ENCODE peak calls at places on chromosomes 16 and 17, in four cellular contexts. G is A549, L is NB4, X is K562. T is an unnamed sample.

GRCh38 chr17:21295036-21295952 is 10.8 kb downstream of the MAP2K3 start:
- DNase-seq in G (peak; percentile 55), L (peak; percentile 8), X (peak; percentile 7), T (peak; percentile 3)

GRCh38 chr17:68861602-68862001 is 93.6 kb downstream of the ABCA8 start:
- DNase-seq in G (no peak), L (no peak), X (no peak), T (peak; percentile 67)

GRCh38 chr17:45143767-45144198 is 4.5 kb upstream of the HEXIM1 start:
- DNase-seq in G (no peak), L (peak; percentile 91), X (peak; percentile 56), T (no peak)

GRCh38 chr16:89373355-89374110 is 116.8 kb downstream of the ANKRD11 start:
- DNase-seq in G (no peak), L (no peak), X (no peak), T (peak; percentile 43)

GRCh38 chr16:62752837-62753236 is 716.6 kb upstream of the CDH8 start:
- DNase-seq in G (no peak), L (no peak), X (no peak), T (no peak)

GRCh38 chr17:67055041-67055443 is 10.7 kb downstream of the CACNG1 start:
- DNase-seq in G (no peak), L (no peak), X (no peak), T (no peak)

GRCh38 chr16:19745286-19746018 is 27.4 kb downstream of the IQCK start:
- DNase-seq in G (no peak), L (no peak), X (no peak), T (no peak)

GRCh38 chr16:57735755-57736418 is at the start of gene KATNB1:
- DNase-seq in G (no peak), L (no peak), X (no peak), T (no peak)

GRCh38 chr17:44004077-44004760 is at the start of gene NAGS:
- DNase-seq in G (no peak), L (no peak), X (peak; percentile 58), T (no peak)

GRCh38 chr17:81392909-81393654 is 2.2 kb upstream of the BAHCC1 start:
- DNase-seq in G (no peak), L (peak; percentile 52), X (no peak), T (peak; percentile 29)

GRCh38 chr17:83203472-83204221 is 124.2 kb downstream of the METRNL start:
- DNase-seq in G (no peak), L (no peak), X (no peak), T (peak; percentile 23)

GRCh38 chr17:4631836-4632582 is 9.5 kb downstream of the ALOX15 start:
- DNase-seq in G (no peak), L (peak; percentile 18), X (no peak), T (no peak)

GRCh38 chr17:35314415-35315216 is 58.8 kb downstream of the SLFN11 start:
- DNase-seq in G (peak; percentile 13), L (no peak), X (no peak), T (no peak)

GRCh38 chr17:18377437-18378204 is at the start of gene EVPLL:
- DNase-seq in G (peak; percentile 51), L (peak; percentile 99), X (no peak), T (no peak)

GRCh38 chr17:56863974-56864373 is 30.0 kb downstream of the DGKE start:
- DNase-seq in G (no peak), L (no peak), X (no peak), T (no peak)

GRCh38 chr17:72659811-72660210 is 432.7 kb downstream of the SLC39A11 start:
- DNase-seq in G (no peak), L (no peak), X (no peak), T (no peak)

GRCh38 chr17:42647778-42648177 is 11.3 kb upstream of the TUBG2 start:
- DNase-seq in G (no peak), L (no peak), X (no peak), T (no peak)

GRCh38 chr16:49959552-49960277 is 65.3 kb upstream of the CNEP1R1 start:
- DNase-seq in G (no peak), L (no peak), X (no peak), T (no peak)

GRCh38 chr16:23055481-23055880 is 93.8 kb downstream of the USP31 start:
- DNase-seq in G (no peak), L (peak; percentile 55), X (no peak), T (no peak)

GRCh38 chr16:48126801-48127644 is 28.8 kb downstream of the ABCC12 start:
- DNase-seq in G (peak; percentile 97), L (peak; percentile 15), X (no peak), T (peak; percentile 57)

GRCh38 chr17:81376946-81377733 is 18.1 kb upstream of the BAHCC1 start:
- DNase-seq in G (no peak), L (peak; percentile 0), X (no peak), T (no peak)

GRCh38 chr17:8187517-8188407 is 2.2 kb downstream of the BORCS6 start:
- DNase-seq in G (peak; percentile 100), L (peak; percentile 97), X (peak; percentile 95), T (peak; percentile 99)

GRCh38 chr16:64711026-64711425 is 410.8 kb downstream of the CDH11 start:
- DNase-seq in G (no peak), L (no peak), X (no peak), T (no peak)

GRCh38 chr17:12510535-12510934 is 155.2 kb upstream of the MYOCD start:
- DNase-seq in G (peak; percentile 22), L (no peak), X (no peak), T (no peak)

GRCh38 chr16:2004795-2005517 is 4.7 kb downstream of the ZNF598 start:
- DNase-seq in G (no peak), L (no peak), X (no peak), T (no peak)

GRCh38 chr16:47613251-47613650 is 152.1 kb downstream of the PHKB start:
- DNase-seq in G (no peak), L (no peak), X (no peak), T (no peak)

GRCh38 chr17:21842332-21843317 is 150.3 kb downstream of the KCNJ18 start:
- DNase-seq in G (no peak), L (no peak), X (no peak), T (no peak)

GRCh38 chr16:55470533-55471371 is 8.2 kb upstream of the MMP2 start:
- DNase-seq in G (no peak), L (peak; percentile 31), X (no peak), T (no peak)

GRCh38 chr16:66524601-66525164 is 25.2 kb downstream of the TK2 start:
- DNase-seq in G (no peak), L (peak; percentile 99), X (peak; percentile 70), T (no peak)

GRCh38 chr17:45370949-45371413 is 54.2 kb upstream of the MAP3K14 start:
- DNase-seq in G (peak; percentile 79), L (peak; percentile 49), X (no peak), T (no peak)

GRCh38 chr17:81459224-81459623 is 53.4 kb downstream of the ACTG1 start:
- DNase-seq in G (no peak), L (peak; percentile 94), X (no peak), T (no peak)

GRCh38 chr16:56513972-56514371 is 5.9 kb downstream of the BBS2 start:
- DNase-seq in G (peak; percentile 81), L (peak; percentile 84), X (peak; percentile 69), T (peak; percentile 79)

GRCh38 chr16:30901201-30902069 is 5.0 kb downstream of the CTF1 start:
- DNase-seq in G (peak; percentile 42), L (peak; percentile 45), X (peak; percentile 52), T (no peak)

DNA sequence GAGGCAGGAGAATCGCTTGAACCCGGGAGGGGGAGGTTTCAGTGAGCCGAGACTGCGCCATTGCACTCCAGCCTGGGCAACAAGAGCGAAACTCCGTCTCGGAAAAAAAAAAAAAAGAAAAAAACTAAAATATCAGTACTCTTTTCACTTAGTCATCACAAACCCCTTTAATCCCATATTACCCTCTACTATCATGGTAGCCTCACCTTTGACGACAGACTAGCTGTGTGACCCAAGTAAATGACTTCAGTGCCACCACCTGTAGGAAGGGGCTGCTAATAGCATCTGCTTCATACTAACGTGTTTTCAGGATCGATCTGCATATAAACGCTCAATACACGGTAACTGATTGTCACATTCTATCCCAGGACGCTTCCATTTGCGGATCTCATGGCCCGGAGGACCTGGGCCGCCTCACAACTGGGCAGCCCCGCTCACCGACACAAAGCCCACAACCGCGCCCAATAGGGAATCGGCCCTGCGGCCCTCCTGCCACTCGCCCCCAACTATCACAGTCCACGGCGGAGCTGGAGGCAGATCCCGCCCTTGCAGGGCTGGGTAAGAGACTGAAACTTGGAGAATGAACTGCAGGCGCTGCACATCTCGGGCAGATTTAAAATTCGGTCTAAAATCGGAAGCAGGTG is 1.1 kb upstream of the ZNF263 start:
- DNase-seq in G (no peak), L (peak; percentile 83), X (no peak), T (peak; percentile 87)
- TF ChIP-seq MYC in G (no peak), L (no peak), X (no peak), T (no peak)

GRCh38 chr16:85191341-85191965 is 79.2 kb upstream of the CIBAR2 start:
- DNase-seq in G (no peak), L (no peak), X (no peak), T (no peak)

GRCh38 chr16:85192233-85192632 is 80.0 kb upstream of the CIBAR2 start:
- DNase-seq in G (no peak), L (no peak), X (no peak), T (no peak)

GRCh38 chr16:85193876-85194275 is 81.6 kb upstream of the CIBAR2 start:
- DNase-seq in G (no peak), L (no peak), X (no peak), T (no peak)

GRCh38 chr16:85194528-85195270 is 82.4 kb upstream of the CIBAR2 start:
- DNase-seq in G (no peak), L (no peak), X (no peak), T (peak; percentile 13)

DNA sequence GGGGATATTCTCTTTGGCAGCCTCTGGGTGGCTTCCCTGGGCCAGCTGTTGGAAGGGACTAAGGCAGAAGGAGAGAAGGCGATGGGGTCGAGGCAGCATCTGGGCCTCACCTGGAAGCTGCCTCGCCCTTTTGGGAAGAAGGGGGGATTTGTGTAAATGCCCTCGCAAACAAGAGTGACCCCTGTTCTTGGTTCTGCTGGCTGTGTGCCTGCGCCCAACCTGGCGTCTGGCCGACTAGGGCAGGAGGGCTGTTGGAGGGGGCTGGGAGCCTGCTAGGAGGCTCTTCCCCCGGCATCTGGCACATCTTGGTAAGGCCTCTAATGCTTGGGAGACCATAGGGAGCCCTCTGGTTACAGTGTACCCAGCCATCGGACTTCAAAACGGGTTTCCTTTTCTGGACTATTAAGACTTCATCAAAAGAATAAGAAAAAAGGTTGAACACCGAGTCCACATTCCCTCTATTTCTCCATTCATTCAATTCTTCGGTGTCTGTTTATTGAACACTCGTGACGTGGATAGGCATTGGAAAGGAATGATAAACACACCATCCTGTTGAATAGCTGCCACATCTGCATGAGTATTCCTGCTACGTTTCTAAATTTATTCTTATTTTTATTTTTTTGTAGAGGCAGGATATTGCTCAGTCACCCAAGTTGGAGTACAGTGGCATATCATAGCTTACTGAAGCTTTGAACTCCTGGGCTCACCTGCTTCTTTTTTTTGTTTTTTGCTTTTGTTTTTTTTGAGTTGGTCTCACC is 80.6 kb upstream of the CIBAR2 start:
- DNase-seq in G (no peak), L (no peak), X (no peak), T (no peak)
- TF ChIP-seq POLR2A in G (no peak), L (no peak), X (no peak), T (no peak)

GRCh38 chr17:49980703-49981197 is 11.8 kb downstream of the DLX4 start:
- DNase-seq in G (no peak), L (no peak), X (no peak), T (no peak)
- TF ChIP-seq MYC in G (no peak), L (no peak), X (no peak), T (no peak)

DNA sequence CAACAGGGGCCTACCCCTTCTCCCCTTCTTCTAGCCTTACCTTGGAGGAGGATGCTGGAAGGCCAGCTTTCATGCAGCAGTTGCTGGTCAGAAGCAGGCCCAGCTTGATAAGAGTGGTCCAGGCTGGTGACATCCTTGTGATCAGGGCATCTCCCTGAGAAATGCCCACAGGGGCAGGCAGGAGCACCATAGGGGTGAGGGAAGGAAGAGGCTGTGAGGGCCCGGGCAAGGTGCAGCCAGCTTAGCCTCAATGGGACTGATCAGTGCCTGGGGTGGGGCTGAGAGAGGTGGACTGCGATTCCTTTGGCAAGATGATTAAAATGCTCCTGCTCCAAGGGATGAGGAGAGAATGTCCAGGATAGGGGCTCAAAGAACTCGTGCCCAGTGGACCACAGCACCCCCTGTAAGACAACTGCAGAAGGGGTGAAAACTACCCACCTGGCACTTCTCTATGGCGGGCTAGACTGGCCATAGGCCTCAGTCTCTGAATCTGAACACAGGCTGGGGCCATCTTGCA is 9.5 kb upstream of the GALK1 start:
- DNase-seq in G (no peak), L (no peak), X (no peak), T (no peak)
- TF ChIP-seq POLR2A in G (no peak), L (no peak), X (no peak), T (no peak)

T was measured in endothelial cell of umbilical vein.